ENCODE peak calls at places on chromosomes 3 and 15, in ten cellular contexts. One of them, this sample, is unnamed.

GRCh38 chr3:104901396-104901795 is 465.3 kb upstream of the ALCAM start:
- DNase-seq in BJ: no peak
- DNase-seq in H7: no peak
- DNase-seq in CD4-positive, CD25-positive, alpha-beta regulatory T cell: no peak
- DNase-seq in IMR-90: no peak
- DNase-seq in SW480: no peak
- DNase-seq in NAMALWA: no peak
- DNase-seq in T follicular helper cell: no peak
- DNase-seq in HFFc6: no peak
- DNase-seq in colonic mucosa: no peak
- DNase-seq in this sample: no peak

GRCh38 chr15:28019594-28020320 is 79.4 kb downstream of the OCA2 start:
- DNase-seq in IMR-90: no peak
- DNase-seq in HFFc6: no peak
- DNase-seq in BJ: no peak
- DNase-seq in NAMALWA: peak; percentile 11
- DNase-seq in T follicular helper cell: no peak
- DNase-seq in CD4-positive, CD25-positive, alpha-beta regulatory T cell: no peak
- DNase-seq in colonic mucosa: peak; percentile 6
- DNase-seq in H7: peak; percentile 74
- DNase-seq in SW480: no peak
- DNase-seq in this sample: peak; percentile 74

GRCh38 chr3:190120161-190121060 is at the start of gene P3H2:
- DNase-seq in CD4-positive, CD25-positive, alpha-beta regulatory T cell: no peak
- DNase-seq in BJ: no peak
- DNase-seq in T follicular helper cell: no peak
- DNase-seq in H7: peak; percentile 93
- DNase-seq in colonic mucosa: peak; percentile 78
- DNase-seq in NAMALWA: no peak
- DNase-seq in HFFc6: peak; percentile 90
- DNase-seq in IMR-90: peak; percentile 93
- DNase-seq in SW480: peak; percentile 92
- DNase-seq in this sample: peak; percentile 90

GRCh38 chr3:149790265-149790664 is 2.1 kb downstream of the ANKUB1 start:
- DNase-seq in HFFc6: no peak
- DNase-seq in NAMALWA: no peak
- DNase-seq in T follicular helper cell: no peak
- DNase-seq in colonic mucosa: no peak
- DNase-seq in SW480: no peak
- DNase-seq in IMR-90: peak; percentile 44
- DNase-seq in CD4-positive, CD25-positive, alpha-beta regulatory T cell: no peak
- DNase-seq in H7: no peak
- DNase-seq in BJ: no peak
- DNase-seq in this sample: no peak

GRCh38 chr3:152026033-152026556 is 152.7 kb downstream of the SUCNR1 start:
- DNase-seq in IMR-90: peak; percentile 89
- DNase-seq in HFFc6: peak; percentile 82
- DNase-seq in T follicular helper cell: no peak
- DNase-seq in colonic mucosa: no peak
- DNase-seq in CD4-positive, CD25-positive, alpha-beta regulatory T cell: no peak
- DNase-seq in H7: no peak
- DNase-seq in NAMALWA: peak; percentile 23
- DNase-seq in SW480: peak; percentile 18
- DNase-seq in BJ: peak; percentile 91
- DNase-seq in this sample: no peak

GRCh38 chr3:102032491-102033383 is 183.4 kb downstream of the NFKBIZ start:
- DNase-seq in colonic mucosa: no peak
- DNase-seq in HFFc6: no peak
- DNase-seq in CD4-positive, CD25-positive, alpha-beta regulatory T cell: no peak
- DNase-seq in IMR-90: no peak
- DNase-seq in H7: no peak
- DNase-seq in NAMALWA: no peak
- DNase-seq in BJ: no peak
- DNase-seq in SW480: no peak
- DNase-seq in T follicular helper cell: no peak
- DNase-seq in this sample: no peak

GRCh38 chr3:140223631-140224030 is 288.6 kb downstream of the CLSTN2 start:
- DNase-seq in SW480: peak; percentile 98
- DNase-seq in IMR-90: no peak
- DNase-seq in NAMALWA: no peak
- DNase-seq in colonic mucosa: no peak
- DNase-seq in CD4-positive, CD25-positive, alpha-beta regulatory T cell: no peak
- DNase-seq in T follicular helper cell: no peak
- DNase-seq in H7: no peak
- DNase-seq in BJ: no peak
- DNase-seq in HFFc6: no peak
- DNase-seq in this sample: no peak

GRCh38 chr15:95032181-95032580 is 800.8 kb downstream of the MCTP2 start:
- DNase-seq in T follicular helper cell: no peak
- DNase-seq in BJ: no peak
- DNase-seq in CD4-positive, CD25-positive, alpha-beta regulatory T cell: no peak
- DNase-seq in H7: no peak
- DNase-seq in HFFc6: peak; percentile 9
- DNase-seq in colonic mucosa: no peak
- DNase-seq in NAMALWA: no peak
- DNase-seq in SW480: peak; percentile 7
- DNase-seq in IMR-90: peak; percentile 4
- DNase-seq in this sample: no peak

GRCh38 chr3:69385033-69385722 is 710 bp downstream of the FRMD4B start:
- DNase-seq in CD4-positive, CD25-positive, alpha-beta regulatory T cell: no peak
- DNase-seq in NAMALWA: peak; percentile 19
- DNase-seq in IMR-90: no peak
- DNase-seq in colonic mucosa: no peak
- DNase-seq in H7: peak; percentile 29
- DNase-seq in HFFc6: no peak
- DNase-seq in T follicular helper cell: no peak
- DNase-seq in SW480: no peak
- DNase-seq in BJ: no peak
- DNase-seq in this sample: no peak

GRCh38 chr3:18100126-18100525 is 325.0 kb downstream of the SATB1 start:
- DNase-seq in IMR-90: peak; percentile 4
- DNase-seq in HFFc6: no peak
- DNase-seq in BJ: no peak
- DNase-seq in colonic mucosa: no peak
- DNase-seq in NAMALWA: no peak
- DNase-seq in CD4-positive, CD25-positive, alpha-beta regulatory T cell: no peak
- DNase-seq in T follicular helper cell: no peak
- DNase-seq in SW480: no peak
- DNase-seq in H7: no peak
- DNase-seq in this sample: no peak

GRCh38 chr15:64000183-64000710 is 46.0 kb downstream of the DAPK2 start:
- DNase-seq in HFFc6: no peak
- DNase-seq in colonic mucosa: no peak
- DNase-seq in IMR-90: no peak
- DNase-seq in H7: no peak
- DNase-seq in NAMALWA: no peak
- DNase-seq in SW480: no peak
- DNase-seq in T follicular helper cell: no peak
- DNase-seq in CD4-positive, CD25-positive, alpha-beta regulatory T cell: no peak
- DNase-seq in BJ: no peak
- DNase-seq in this sample: no peak

GRCh38 chr15:78550815-78551214 is 10.6 kb downstream of the PSMA4 start:
- DNase-seq in H7: no peak
- DNase-seq in CD4-positive, CD25-positive, alpha-beta regulatory T cell: no peak
- DNase-seq in HFFc6: no peak
- DNase-seq in IMR-90: no peak
- DNase-seq in colonic mucosa: no peak
- DNase-seq in SW480: no peak
- DNase-seq in BJ: no peak
- DNase-seq in T follicular helper cell: no peak
- DNase-seq in NAMALWA: no peak
- DNase-seq in this sample: no peak

GRCh38 chr3:183298708-183299153 is 45.7 kb downstream of the B3GNT5 start:
- DNase-seq in HFFc6: peak; percentile 49
- DNase-seq in T follicular helper cell: no peak
- DNase-seq in CD4-positive, CD25-positive, alpha-beta regulatory T cell: no peak
- DNase-seq in colonic mucosa: no peak
- DNase-seq in H7: peak; percentile 47
- DNase-seq in IMR-90: peak; percentile 94
- DNase-seq in SW480: peak; percentile 25
- DNase-seq in NAMALWA: no peak
- DNase-seq in BJ: peak; percentile 35
- DNase-seq in this sample: peak; percentile 88

GRCh38 chr3:154642066-154642619 is 212.2 kb upstream of the GPR149 start:
- DNase-seq in BJ: no peak
- DNase-seq in H7: no peak
- DNase-seq in CD4-positive, CD25-positive, alpha-beta regulatory T cell: no peak
- DNase-seq in colonic mucosa: no peak
- DNase-seq in HFFc6: no peak
- DNase-seq in NAMALWA: no peak
- DNase-seq in IMR-90: no peak
- DNase-seq in SW480: no peak
- DNase-seq in T follicular helper cell: no peak
- DNase-seq in this sample: no peak

GRCh38 chr15:79322945-79323344 is 12.0 kb downstream of the TMED3 start:
- DNase-seq in CD4-positive, CD25-positive, alpha-beta regulatory T cell: no peak
- DNase-seq in colonic mucosa: no peak
- DNase-seq in NAMALWA: no peak
- DNase-seq in H7: no peak
- DNase-seq in BJ: no peak
- DNase-seq in SW480: no peak
- DNase-seq in HFFc6: no peak
- DNase-seq in T follicular helper cell: no peak
- DNase-seq in IMR-90: no peak
- DNase-seq in this sample: no peak

GRCh38 chr3:98013428-98014349 is 21.4 kb downstream of the GABRR3 start:
- DNase-seq in colonic mucosa: no peak
- DNase-seq in IMR-90: peak; percentile 33
- DNase-seq in BJ: no peak
- DNase-seq in T follicular helper cell: no peak
- DNase-seq in HFFc6: peak; percentile 4
- DNase-seq in H7: no peak
- DNase-seq in NAMALWA: no peak
- DNase-seq in SW480: no peak
- DNase-seq in CD4-positive, CD25-positive, alpha-beta regulatory T cell: no peak
- DNase-seq in this sample: no peak

GRCh38 chr3:139284221-139284620 is 59.6 kb upstream of the MRPS22 start:
- DNase-seq in T follicular helper cell: no peak
- DNase-seq in SW480: no peak
- DNase-seq in IMR-90: peak; percentile 41
- DNase-seq in colonic mucosa: no peak
- DNase-seq in NAMALWA: no peak
- DNase-seq in HFFc6: peak; percentile 87
- DNase-seq in BJ: no peak
- DNase-seq in CD4-positive, CD25-positive, alpha-beta regulatory T cell: no peak
- DNase-seq in H7: no peak
- DNase-seq in this sample: peak; percentile 64

GRCh38 chr15:90451215-90451850 is 63.3 kb downstream of the IQGAP1 start:
- DNase-seq in SW480: peak; percentile 26
- DNase-seq in H7: no peak
- DNase-seq in T follicular helper cell: no peak
- DNase-seq in HFFc6: peak; percentile 71
- DNase-seq in NAMALWA: no peak
- DNase-seq in IMR-90: peak; percentile 87
- DNase-seq in BJ: peak; percentile 20
- DNase-seq in colonic mucosa: no peak
- DNase-seq in CD4-positive, CD25-positive, alpha-beta regulatory T cell: no peak
- DNase-seq in this sample: no peak

GRCh38 chr15:58865420-58865880 is 68.0 kb downstream of the SLTM start:
- DNase-seq in NAMALWA: no peak
- DNase-seq in IMR-90: no peak
- DNase-seq in T follicular helper cell: no peak
- DNase-seq in SW480: no peak
- DNase-seq in H7: no peak
- DNase-seq in CD4-positive, CD25-positive, alpha-beta regulatory T cell: no peak
- DNase-seq in BJ: no peak
- DNase-seq in colonic mucosa: peak; percentile 26
- DNase-seq in HFFc6: no peak
- DNase-seq in this sample: no peak

GRCh38 chr3:195818301-195818700 is 6.6 kb upstream of the MUC4 start:
- DNase-seq in SW480: no peak
- DNase-seq in NAMALWA: no peak
- DNase-seq in BJ: no peak
- DNase-seq in CD4-positive, CD25-positive, alpha-beta regulatory T cell: no peak
- DNase-seq in H7: no peak
- DNase-seq in IMR-90: no peak
- DNase-seq in T follicular helper cell: no peak
- DNase-seq in colonic mucosa: no peak
- DNase-seq in HFFc6: no peak
- DNase-seq in this sample: peak; percentile 71

GRCh38 chr3:69306239-69307185 is 79.4 kb downstream of the FRMD4B start:
- DNase-seq in BJ: peak; percentile 54
- DNase-seq in CD4-positive, CD25-positive, alpha-beta regulatory T cell: peak; percentile 76
- DNase-seq in IMR-90: peak; percentile 83
- DNase-seq in T follicular helper cell: peak; percentile 50
- DNase-seq in SW480: peak; percentile 79
- DNase-seq in H7: peak; percentile 64
- DNase-seq in colonic mucosa: peak; percentile 73
- DNase-seq in NAMALWA: peak; percentile 75
- DNase-seq in HFFc6: peak; percentile 80
- DNase-seq in this sample: peak; percentile 88

GRCh38 chr15:81301385-81301784 is 22.6 kb downstream of the STARD5 start:
- DNase-seq in BJ: no peak
- DNase-seq in SW480: no peak
- DNase-seq in IMR-90: no peak
- DNase-seq in CD4-positive, CD25-positive, alpha-beta regulatory T cell: no peak
- DNase-seq in colonic mucosa: no peak
- DNase-seq in HFFc6: no peak
- DNase-seq in T follicular helper cell: no peak
- DNase-seq in NAMALWA: no peak
- DNase-seq in H7: no peak
- DNase-seq in this sample: no peak

GRCh38 chr15:64447536-64448315 is 12.7 kb upstream of the ZNF609 start:
- DNase-seq in T follicular helper cell: no peak
- DNase-seq in HFFc6: no peak
- DNase-seq in IMR-90: no peak
- DNase-seq in BJ: no peak
- DNase-seq in H7: no peak
- DNase-seq in colonic mucosa: no peak
- DNase-seq in CD4-positive, CD25-positive, alpha-beta regulatory T cell: no peak
- DNase-seq in NAMALWA: no peak
- DNase-seq in SW480: no peak
- DNase-seq in this sample: no peak

GRCh38 chr3:97882975-97883598 is 61.3 kb downstream of the CRYBG3 start:
- DNase-seq in T follicular helper cell: no peak
- DNase-seq in SW480: no peak
- DNase-seq in HFFc6: peak; percentile 60
- DNase-seq in colonic mucosa: no peak
- DNase-seq in CD4-positive, CD25-positive, alpha-beta regulatory T cell: no peak
- DNase-seq in IMR-90: peak; percentile 66
- DNase-seq in BJ: no peak
- DNase-seq in H7: no peak
- DNase-seq in NAMALWA: no peak
- DNase-seq in this sample: no peak

GRCh38 chr3:46710229-46710628 is 7.4 kb downstream of the PRSS50 start:
- DNase-seq in BJ: no peak
- DNase-seq in H7: no peak
- DNase-seq in colonic mucosa: no peak
- DNase-seq in IMR-90: no peak
- DNase-seq in HFFc6: no peak
- DNase-seq in CD4-positive, CD25-positive, alpha-beta regulatory T cell: no peak
- DNase-seq in T follicular helper cell: no peak
- DNase-seq in NAMALWA: no peak
- DNase-seq in SW480: no peak
- DNase-seq in this sample: peak; percentile 65

GRCh38 chr3:43953814-43954241 is 263.1 kb downstream of the ABHD5 start:
- DNase-seq in HFFc6: peak; percentile 59
- DNase-seq in colonic mucosa: no peak
- DNase-seq in H7: no peak
- DNase-seq in T follicular helper cell: no peak
- DNase-seq in IMR-90: peak; percentile 24
- DNase-seq in NAMALWA: no peak
- DNase-seq in SW480: peak; percentile 84
- DNase-seq in CD4-positive, CD25-positive, alpha-beta regulatory T cell: no peak
- DNase-seq in BJ: no peak
- DNase-seq in this sample: no peak

GRCh38 chr15:25238126-25238525 is 200.7 kb downstream of the UBE3A start:
- DNase-seq in NAMALWA: no peak
- DNase-seq in CD4-positive, CD25-positive, alpha-beta regulatory T cell: no peak
- DNase-seq in H7: no peak
- DNase-seq in colonic mucosa: no peak
- DNase-seq in HFFc6: no peak
- DNase-seq in BJ: no peak
- DNase-seq in IMR-90: no peak
- DNase-seq in T follicular helper cell: no peak
- DNase-seq in SW480: no peak
- DNase-seq in this sample: peak; percentile 38

GRCh38 chr3:69740103-69741021 is 1.1 kb downstream of the MITF start:
- DNase-seq in BJ: no peak
- DNase-seq in CD4-positive, CD25-positive, alpha-beta regulatory T cell: no peak
- DNase-seq in IMR-90: no peak
- DNase-seq in colonic mucosa: peak; percentile 70
- DNase-seq in H7: peak; percentile 78
- DNase-seq in T follicular helper cell: no peak
- DNase-seq in SW480: peak; percentile 66
- DNase-seq in HFFc6: no peak
- DNase-seq in NAMALWA: no peak
- DNase-seq in this sample: no peak